ENCODE peak calls at places on chromosomes 4 and X, in five cellular contexts. One of them, this sample, is unnamed. For H3K4me1 and H3K9me3, the result is how much of the 10 kb centered on the place peaks cover.

GRCh38 chr4:25863906-25864418 is 1.2 kb upstream of the SEL1L3 start:
- DNase-seq in trophoblast cell: no peak
- DNase-seq in breast epithelium: no peak
- DNase-seq in HCT116: no peak
- DNase-seq in neural progenitor cell: peak
- DNase-seq in this sample: no peak

GRCh38 chr4:53780736-53781400 is 189.6 kb upstream of the LNX1 start:
- DNase-seq in trophoblast cell: no peak
- DNase-seq in breast epithelium: no peak
- DNase-seq in HCT116: no peak
- DNase-seq in neural progenitor cell: no peak
- DNase-seq in this sample: no peak

GRCh38 chrX:25524150-25524549 is 508.4 kb upstream of the ARX start:
- DNase-seq in trophoblast cell: no peak
- DNase-seq in breast epithelium: no peak
- DNase-seq in HCT116: no peak
- DNase-seq in neural progenitor cell: no peak
- DNase-seq in this sample: no peak

GRCh38 chrX:55030490-55031285 is at the start of gene ALAS2:
- DNase-seq in trophoblast cell: no peak
- DNase-seq in breast epithelium: no peak
- DNase-seq in HCT116: no peak
- DNase-seq in neural progenitor cell: no peak
- DNase-seq in this sample: no peak

GRCh38 chr4:118869808-118870342 is 18.8 kb upstream of the SYNPO2 start:
- DNase-seq in trophoblast cell: no peak
- DNase-seq in breast epithelium: no peak
- DNase-seq in HCT116: no peak
- DNase-seq in neural progenitor cell: no peak
- DNase-seq in this sample: no peak

GRCh38 chr4:175443547-175443946 is 368.5 kb downstream of the GPM6A start:
- DNase-seq in trophoblast cell: no peak
- DNase-seq in breast epithelium: no peak
- DNase-seq in HCT116: no peak
- DNase-seq in neural progenitor cell: no peak
- DNase-seq in this sample: no peak

GRCh38 chr4:150329338-150329737 is 251.1 kb downstream of the DCLK2 start:
- DNase-seq in trophoblast cell: no peak
- DNase-seq in breast epithelium: no peak
- DNase-seq in HCT116: no peak
- DNase-seq in neural progenitor cell: no peak
- DNase-seq in this sample: no peak

GRCh38 chr4:40630335-40631021 is 814 bp upstream of the RBM47 start:
- DNase-seq in trophoblast cell: peak
- DNase-seq in breast epithelium: peak
- DNase-seq in HCT116: peak
- DNase-seq in neural progenitor cell: peak
- DNase-seq in this sample: no peak

GRCh38 chrX:115901241-115901640 is 269.3 kb upstream of the AGTR2 start:
- DNase-seq in trophoblast cell: peak
- DNase-seq in breast epithelium: no peak
- DNase-seq in HCT116: no peak
- DNase-seq in neural progenitor cell: no peak
- DNase-seq in this sample: no peak

GRCh38 chr4:11073621-11074051 is 355.1 kb downstream of the HS3ST1 start:
- DNase-seq in trophoblast cell: no peak
- DNase-seq in breast epithelium: no peak
- DNase-seq in HCT116: no peak
- DNase-seq in neural progenitor cell: no peak
- DNase-seq in this sample: no peak

GRCh38 chr4:159010563-159011260 is 92.2 kb upstream of the RAPGEF2 start:
- DNase-seq in trophoblast cell: no peak
- DNase-seq in breast epithelium: peak
- DNase-seq in HCT116: no peak
- DNase-seq in neural progenitor cell: no peak
- DNase-seq in this sample: no peak

GRCh38 chrX:80578518-80579105 is 158.4 kb downstream of the TENT5D start:
- DNase-seq in trophoblast cell: peak
- DNase-seq in breast epithelium: no peak
- DNase-seq in HCT116: peak
- DNase-seq in neural progenitor cell: peak
- DNase-seq in this sample: peak

GRCh38 chr4:186144596-186145569 is 40.4 kb downstream of the FAM149A start:
- DNase-seq in trophoblast cell: peak
- DNase-seq in breast epithelium: no peak
- DNase-seq in HCT116: no peak
- DNase-seq in neural progenitor cell: peak
- DNase-seq in this sample: peak

GRCh38 chr4:41430796-41431195 is 107.2 kb upstream of the LIMCH1 start:
- DNase-seq in trophoblast cell: no peak
- DNase-seq in breast epithelium: no peak
- DNase-seq in HCT116: no peak
- DNase-seq in neural progenitor cell: no peak
- DNase-seq in this sample: no peak

GRCh38 chr4:122963222-122963621 is 40.8 kb upstream of the NUDT6 start:
- DNase-seq in trophoblast cell: no peak
- DNase-seq in breast epithelium: no peak
- DNase-seq in HCT116: no peak
- DNase-seq in neural progenitor cell: no peak
- DNase-seq in this sample: no peak

GRCh38 chr4:120692964-120693363 is 229.6 kb downstream of the PRDM5 start:
- DNase-seq in trophoblast cell: peak
- DNase-seq in breast epithelium: no peak
- DNase-seq in HCT116: peak
- DNase-seq in neural progenitor cell: no peak
- DNase-seq in this sample: no peak

GRCh38 chr4:26330186-26330787 is 9.5 kb downstream of the RBPJ start:
- DNase-seq in trophoblast cell: peak
- DNase-seq in breast epithelium: no peak
- DNase-seq in HCT116: peak
- DNase-seq in neural progenitor cell: peak
- DNase-seq in this sample: no peak

GRCh38 chrX:26562156-26562555 is 346.2 kb downstream of the MAGEB5 start:
- DNase-seq in trophoblast cell: no peak
- DNase-seq in breast epithelium: no peak
- DNase-seq in HCT116: no peak
- DNase-seq in neural progenitor cell: no peak
- DNase-seq in this sample: no peak

GRCh38 chrX:55057691-55058249 is 17.1 kb upstream of the PAGE2B start:
- DNase-seq in trophoblast cell: peak
- DNase-seq in breast epithelium: no peak
- DNase-seq in HCT116: peak
- DNase-seq in neural progenitor cell: peak
- DNase-seq in this sample: peak

GRCh38 chr4:5750052-5750950 is 39.3 kb downstream of the EVC start:
- DNase-seq in trophoblast cell: peak
- DNase-seq in breast epithelium: no peak
- DNase-seq in HCT116: no peak
- DNase-seq in neural progenitor cell: no peak
- DNase-seq in this sample: no peak

GRCh38 chr4:59455751-59456150 is 1744.4 kb upstream of the ADGRL3 start:
- DNase-seq in trophoblast cell: peak
- DNase-seq in breast epithelium: no peak
- DNase-seq in HCT116: no peak
- DNase-seq in neural progenitor cell: no peak
- DNase-seq in this sample: no peak

GRCh38 chrX:45017946-45018345 is 145.0 kb downstream of the KDM6A start:
- DNase-seq in trophoblast cell: no peak
- DNase-seq in breast epithelium: no peak
- DNase-seq in HCT116: no peak
- DNase-seq in neural progenitor cell: no peak
- DNase-seq in this sample: no peak

GRCh38 chrX:133911816-133912495 is 73.4 kb downstream of the GPC3 start:
- DNase-seq in trophoblast cell: peak
- DNase-seq in breast epithelium: no peak
- DNase-seq in HCT116: no peak
- DNase-seq in neural progenitor cell: peak
- DNase-seq in this sample: no peak

GRCh38 chr4:38514465-38515146 is 149.4 kb upstream of the KLF3 start:
- DNase-seq in trophoblast cell: no peak
- DNase-seq in breast epithelium: no peak
- DNase-seq in HCT116: no peak
- DNase-seq in neural progenitor cell: no peak
- DNase-seq in this sample: no peak

GRCh38 chr4:54525602-54526001 is 132.2 kb upstream of the KIT start:
- DNase-seq in trophoblast cell: peak
- DNase-seq in breast epithelium: no peak
- DNase-seq in HCT116: no peak
- DNase-seq in neural progenitor cell: no peak
- DNase-seq in this sample: no peak

GRCh38 chr4:108622022-108622421 is 1.6 kb downstream of the RPL34 start:
- DNase-seq in trophoblast cell: no peak
- DNase-seq in breast epithelium: no peak
- DNase-seq in HCT116: no peak
- DNase-seq in neural progenitor cell: no peak
- DNase-seq in this sample: no peak
- H3K4me1 ChIP-seq in trophoblast cell: under half
- H3K4me1 ChIP-seq in breast epithelium: under half
- H3K4me1 ChIP-seq in HCT116: under half
- H3K4me1 ChIP-seq in neural progenitor cell: under half
- H3K4me1 ChIP-seq in this sample: under half

GRCh38 chr4:87697272-87697671 is 47.2 kb downstream of the DMP1 start:
- DNase-seq in trophoblast cell: no peak
- DNase-seq in breast epithelium: no peak
- DNase-seq in HCT116: no peak
- DNase-seq in neural progenitor cell: no peak
- DNase-seq in this sample: no peak
- H3K9me3 ChIP-seq in trophoblast cell: under half
- H3K9me3 ChIP-seq in breast epithelium: under half
- H3K9me3 ChIP-seq in HCT116: under half
- H3K9me3 ChIP-seq in neural progenitor cell: under half
- H3K9me3 ChIP-seq in this sample: under half

GRCh38 chr4:82044141-82044993 is 329.4 kb downstream of the HNRNPD start:
- DNase-seq in trophoblast cell: peak
- DNase-seq in breast epithelium: peak
- DNase-seq in HCT116: no peak
- DNase-seq in neural progenitor cell: peak
- DNase-seq in this sample: peak

GRCh38 chr4:82042042-82042441 is 331.7 kb downstream of the HNRNPD start:
- DNase-seq in trophoblast cell: no peak
- DNase-seq in breast epithelium: no peak
- DNase-seq in HCT116: no peak
- DNase-seq in neural progenitor cell: no peak
- DNase-seq in this sample: no peak

GRCh38 chr4:82045267-82045666 is 328.5 kb downstream of the HNRNPD start:
- DNase-seq in trophoblast cell: no peak
- DNase-seq in breast epithelium: no peak
- DNase-seq in HCT116: no peak
- DNase-seq in neural progenitor cell: no peak
- DNase-seq in this sample: no peak

GRCh38 chr4:82043809-82044137 is 330.0 kb downstream of the HNRNPD start:
- DNase-seq in trophoblast cell: no peak
- DNase-seq in breast epithelium: no peak
- DNase-seq in HCT116: no peak
- DNase-seq in neural progenitor cell: no peak
- DNase-seq in this sample: no peak

GRCh38 chr4:82043081-82043808 is 330.5 kb downstream of the HNRNPD start:
- DNase-seq in trophoblast cell: peak
- DNase-seq in breast epithelium: no peak
- DNase-seq in HCT116: no peak
- DNase-seq in neural progenitor cell: peak
- DNase-seq in this sample: no peak
- H3K4me3 ChIP-seq in trophoblast cell: no peak
- H3K4me3 ChIP-seq in breast epithelium: peak
- H3K4me3 ChIP-seq in HCT116: no peak
- H3K4me3 ChIP-seq in neural progenitor cell: peak
- H3K4me3 ChIP-seq in this sample: peak

DNA sequence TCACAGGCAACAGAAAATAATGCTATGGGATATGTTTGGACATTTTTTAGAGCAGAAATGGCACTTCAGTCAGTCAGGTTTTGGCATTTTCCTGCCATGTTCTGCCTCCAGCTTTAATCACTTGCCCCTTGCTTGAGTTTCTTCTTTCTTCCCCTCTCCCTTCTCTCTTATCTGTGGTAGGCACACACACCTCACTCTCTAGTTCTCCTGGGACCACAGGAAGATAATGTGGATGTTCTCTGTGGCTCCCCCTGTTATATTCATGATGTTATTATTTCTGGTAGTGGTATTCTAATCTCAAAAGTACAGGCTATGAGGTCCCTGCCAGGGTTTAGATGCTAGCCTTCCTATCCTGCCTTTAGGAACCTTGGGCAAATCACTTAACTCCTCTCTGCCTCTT is 5.2 kb downstream of the HADH start:
- DNase-seq in trophoblast cell: no peak
- DNase-seq in breast epithelium: no peak
- DNase-seq in HCT116: no peak
- DNase-seq in neural progenitor cell: no peak
- DNase-seq in this sample: no peak
- H3K4me1 ChIP-seq in trophoblast cell: under half
- H3K4me1 ChIP-seq in breast epithelium: under half
- H3K4me1 ChIP-seq in HCT116: under half
- H3K4me1 ChIP-seq in neural progenitor cell: under half
- H3K4me1 ChIP-seq in this sample: under half

GRCh38 chr4:16197842-16198241 is 28.4 kb downstream of the TAPT1 start:
- DNase-seq in trophoblast cell: no peak
- DNase-seq in breast epithelium: no peak
- DNase-seq in HCT116: no peak
- DNase-seq in neural progenitor cell: no peak
- DNase-seq in this sample: no peak
- H3K9me3 ChIP-seq in trophoblast cell: under half
- H3K9me3 ChIP-seq in breast epithelium: under half
- H3K9me3 ChIP-seq in HCT116: under half
- H3K9me3 ChIP-seq in neural progenitor cell: under half
- H3K9me3 ChIP-seq in this sample: under half

GRCh38 chr4:47271296-47271695 is 192.2 kb downstream of the COMMD8 start:
- DNase-seq in trophoblast cell: no peak
- DNase-seq in breast epithelium: no peak
- DNase-seq in HCT116: no peak
- DNase-seq in neural progenitor cell: no peak
- DNase-seq in this sample: no peak
- H3K4me3 ChIP-seq in trophoblast cell: no peak
- H3K4me3 ChIP-seq in breast epithelium: no peak
- H3K4me3 ChIP-seq in HCT116: no peak
- H3K4me3 ChIP-seq in neural progenitor cell: no peak
- H3K4me3 ChIP-seq in this sample: no peak